ENCODE peak calls at places on chromosomes 6 and 20, in eight cellular contexts. I, M, C, V, F, G, H and B are unnamed samples.
A peak's percentile ranks its signal among the peaks of the same experiment; 100 is the strongest.

GRCh38 chr6:33205172-33206026 is 944 bp downstream of the HSD17B8 start:
- DNase-seq in F (no peak), V (peak; percentile 73), G (peak; percentile 71), C (no peak), I (no peak), M (no peak), H (no peak), B (peak; percentile 5)

GRCh38 chr6:137283940-137284910 is 65.0 kb upstream of the IFNGR1 start:
- DNase-seq in M (no peak), F (no peak), C (no peak), G (no peak), I (no peak), V (peak; percentile 78), H (no peak), B (no peak)

GRCh38 chr20:24465730-24466129 is 3.7 kb upstream of the SYNDIG1 start:
- DNase-seq in I (no peak), F (peak; percentile 18), M (no peak), V (no peak), C (peak; percentile 68), H (no peak), G (no peak), B (no peak)

GRCh38 chr20:52142801-52143200 is 48.8 kb downstream of the ZFP64 start:
- DNase-seq in C (no peak), G (no peak), M (no peak), I (no peak), V (no peak), H (no peak), F (no peak), B (no peak)

GRCh38 chr20:4814696-4815252 is 93.1 kb downstream of the PRND start:
- DNase-seq in V (no peak), C (peak; percentile 32), F (no peak), M (peak; percentile 53), G (peak; percentile 88), I (no peak), H (no peak), B (peak; percentile 93)

GRCh38 chr6:1200706-1201105 is 111.2 kb upstream of the FOXQ1 start:
- DNase-seq in M (no peak), G (no peak), I (no peak), H (peak; percentile 93), V (no peak), C (no peak), F (no peak), B (no peak)

GRCh38 chr20:5116875-5117274 is 2.9 kb downstream of the PCNA start:
- DNase-seq in V (no peak), G (no peak), F (no peak), C (no peak), M (no peak), H (no peak), I (no peak), B (no peak)

GRCh38 chr6:139152088-139152891 is 17.4 kb downstream of the HECA start:
- DNase-seq in V (no peak), I (no peak), C (no peak), G (no peak), M (no peak), F (no peak), H (no peak), B (no peak)

GRCh38 chr20:57757767-57758166 is 48.0 kb upstream of the PMEPA1 start:
- DNase-seq in H (no peak), V (no peak), F (no peak), I (no peak), C (no peak), G (no peak), M (no peak), B (no peak)

GRCh38 chr6:167549187-167549586 is 224.3 kb downstream of the TTLL2 start:
- DNase-seq in C (peak; percentile 32), G (no peak), M (no peak), H (no peak), F (no peak), V (no peak), I (no peak), B (no peak)

GRCh38 chr6:71404145-71404966 is 115.7 kb downstream of the OGFRL1 start:
- DNase-seq in G (no peak), V (peak; percentile 96), C (no peak), I (no peak), M (no peak), F (no peak), H (peak; percentile 37), B (no peak)

GRCh38 chr20:38260378-38261053 is at the start of gene KIAA1755:
- DNase-seq in G (no peak), V (peak; percentile 22), M (no peak), F (no peak), H (no peak), C (peak; percentile 80), I (no peak), B (no peak)

GRCh38 chr6:129329677-129330076 is 380.3 kb downstream of the ARHGAP18 start:
- DNase-seq in F (no peak), G (no peak), H (no peak), V (peak; percentile 6), I (no peak), C (no peak), M (no peak), B (no peak)

GRCh38 chr20:63682384-63683139 is 13.9 kb upstream of the TNFRSF6B start:
- DNase-seq in H (peak; percentile 95), M (peak; percentile 50), V (peak; percentile 99), I (no peak), C (no peak), G (no peak), F (no peak), B (no peak)

GRCh38 chr20:45070932-45071632 is 29.8 kb downstream of the KCNS1 start:
- DNase-seq in F (no peak), H (no peak), I (no peak), G (no peak), C (no peak), V (peak; percentile 89), M (no peak), B (no peak)

GRCh38 chr6:17490724-17491123 is 97.3 kb downstream of the CAP2 start:
- DNase-seq in C (no peak), H (no peak), G (no peak), I (no peak), M (no peak), V (no peak), F (peak; percentile 9), B (no peak)

GRCh38 chr6:130129781-130130246 is 92.9 kb downstream of the SAMD3 start:
- DNase-seq in H (no peak), F (no peak), G (no peak), M (no peak), V (no peak), C (no peak), I (no peak), B (no peak)

GRCh38 chr20:48919882-48920526 is 1.5 kb upstream of the ARFGEF2 start:
- DNase-seq in F (no peak), M (peak; percentile 40), C (no peak), G (peak; percentile 66), I (no peak), V (no peak), H (no peak), B (no peak)

GRCh38 chr20:17374086-17374485 is 147.2 kb downstream of the PCSK2 start:
- DNase-seq in F (no peak), V (no peak), I (no peak), M (no peak), G (no peak), C (no peak), H (no peak), B (no peak)

GRCh38 chr20:24100370-24101011 is 111.9 kb upstream of the GGTLC1 start:
- DNase-seq in I (peak; percentile 79), F (peak; percentile 58), V (peak; percentile 78), C (peak; percentile 15), G (peak; percentile 65), M (no peak), H (no peak), B (no peak)

GRCh38 chr6:72720464-72720863 is 98.6 kb downstream of the KCNQ5 start:
- DNase-seq in I (no peak), G (no peak), M (no peak), V (no peak), H (no peak), C (no peak), F (no peak), B (no peak)

GRCh38 chr6:123715243-123715863 is 78.6 kb upstream of the TRDN start:
- DNase-seq in V (peak; percentile 38), I (peak; percentile 23), F (peak; percentile 44), H (no peak), M (no peak), G (peak; percentile 66), C (no peak), B (no peak)

GRCh38 chr6:160137989-160138835 is 16.6 kb downstream of the SLC22A1 start:
- DNase-seq in H (peak; percentile 69), C (peak; percentile 13), V (peak; percentile 53), I (peak; percentile 21), M (peak; percentile 76), F (peak; percentile 71), G (peak; percentile 69), B (peak; percentile 43)

GRCh38 chr6:39882567-39882953 is 51.7 kb downstream of the MOCS1 start:
- DNase-seq in V (no peak), F (no peak), M (no peak), I (no peak), C (no peak), G (no peak), H (peak; percentile 90), B (no peak)

GRCh38 chr20:22716824-22717351 is 132.5 kb upstream of the FOXA2 start:
- DNase-seq in F (no peak), G (peak; percentile 39), H (peak; percentile 13), I (no peak), C (no peak), V (peak; percentile 57), M (no peak), B (no peak)

GRCh38 chr20:63626424-63627128 is at the start of gene GMEB2:
- DNase-seq in V (no peak), C (peak; percentile 78), F (peak; percentile 88), I (peak; percentile 91), G (no peak), M (peak; percentile 84), H (no peak), B (peak; percentile 75)

GRCh38 chr6:17932362-17932852 is 55.0 kb downstream of the KIF13A start:
- DNase-seq in F (no peak), H (peak; percentile 21), G (no peak), I (no peak), M (no peak), V (peak; percentile 90), C (no peak), B (no peak)

GRCh38 chr6:134114489-134114888 is 62.1 kb upstream of the SLC2A12 start:
- DNase-seq in V (no peak), G (no peak), F (no peak), M (no peak), I (no peak), C (no peak), H (no peak), B (no peak)

GRCh38 chr20:2146080-2146867 is 44.6 kb downstream of the STK35 start:
- DNase-seq in V (no peak), H (no peak), F (no peak), M (no peak), I (no peak), G (no peak), C (no peak), B (no peak)

GRCh38 chr6:38750968-38751615 is 36.0 kb downstream of the DNAH8 start:
- DNase-seq in I (no peak), M (no peak), G (no peak), F (no peak), H (no peak), C (no peak), V (no peak), B (no peak)

GRCh38 chr20:37179671-37180524 is 550 bp upstream of the MROH8 start:
- DNase-seq in H (peak; percentile 34), F (no peak), V (peak; percentile 74), M (no peak), G (peak; percentile 60), C (no peak), I (no peak), B (no peak)